ENCODE peak calls at places on chromosomes 3 and 15, in five cellular contexts. X, Y, M, U and N are unnamed samples.
A peak's percentile ranks its signal among the peaks of the same experiment; 100 is the strongest.

GRCh38 chr15:80942746-80943565 is 46.7 kb downstream of the MESD start:
- DNase-seq in M (no peak), U (no peak), X (no peak), Y (no peak), N (peak; percentile 63)

GRCh38 chr3:23691343-23691895 is 114.3 kb upstream of the UBE2E1 start:
- DNase-seq in U (no peak), M (no peak), Y (no peak), X (no peak), N (no peak)

GRCh38 chr3:187568171-187568570 is 102.0 kb downstream of the SST start:
- DNase-seq in M (no peak), Y (peak; percentile 64), X (no peak), U (no peak), N (no peak)

GRCh38 chr3:33401781-33402180 is 38.4 kb downstream of the UBP1 start:
- DNase-seq in X (no peak), M (no peak), Y (no peak), U (no peak), N (no peak)

GRCh38 chr15:63891079-63891762 is 57.5 kb upstream of the HERC1 start:
- DNase-seq in Y (peak; percentile 66), X (peak; percentile 66), U (no peak), M (peak; percentile 33), N (peak; percentile 65)

GRCh38 chr3:30349507-30349906 is 256.9 kb upstream of the TGFBR2 start:
- DNase-seq in U (no peak), M (no peak), X (no peak), Y (no peak), N (no peak)

GRCh38 chr3:107846282-107846852 is 244.5 kb downstream of the CD47 start:
- DNase-seq in M (peak; percentile 32), X (peak; percentile 33), Y (peak; percentile 30), U (peak; percentile 22), N (peak; percentile 53)

GRCh38 chr15:74314897-74315438 is 52.5 kb downstream of the CYP11A1 start:
- DNase-seq in M (no peak), U (no peak), Y (peak; percentile 56), X (no peak), N (no peak)

GRCh38 chr3:132543016-132543739 is 53.9 kb upstream of the ACKR4 start:
- DNase-seq in X (no peak), U (peak; percentile 96), Y (peak; percentile 62), M (no peak), N (no peak)

GRCh38 chr3:94159062-94159726 is 96.3 kb downstream of the NSUN3 start:
- DNase-seq in U (no peak), Y (peak; percentile 53), X (no peak), M (no peak), N (no peak)

GRCh38 chr3:112671930-112672715 is 31.2 kb upstream of the CCDC80 start:
- DNase-seq in U (peak; percentile 69), Y (peak; percentile 96), X (no peak), M (no peak), N (no peak)

GRCh38 chr3:121152573-121152972 is 244.6 kb downstream of the STXBP5L start:
- DNase-seq in U (no peak), X (no peak), M (no peak), Y (no peak), N (no peak)

GRCh38 chr3:72630614-72631344 is 217.5 kb downstream of the SHQ1 start:
- DNase-seq in U (no peak), M (no peak), X (no peak), Y (no peak), N (no peak)

GRCh38 chr3:8996681-8997121 is 33.4 kb upstream of the RAD18 start:
- DNase-seq in M (no peak), Y (no peak), X (peak; percentile 36), U (no peak), N (peak; percentile 71)

GRCh38 chr3:44885618-44886017 is 11.2 kb downstream of the TGM4 start:
- DNase-seq in X (no peak), U (peak; percentile 88), Y (peak; percentile 96), M (no peak), N (no peak)

GRCh38 chr15:66147440-66147839 is 106.1 kb downstream of the MEGF11 start:
- DNase-seq in Y (no peak), X (no peak), U (no peak), M (no peak), N (no peak)

GRCh38 chr15:33405096-33405495 is 94.3 kb downstream of the RYR3 start:
- DNase-seq in M (no peak), Y (no peak), U (no peak), X (no peak), N (no peak)

GRCh38 chr3:37898424-37898823 is 36.7 kb downstream of the CTDSPL start:
- DNase-seq in X (no peak), Y (no peak), U (no peak), M (no peak), N (no peak)

GRCh38 chr15:93331545-93332117 is 242.6 kb upstream of the RGMA start:
- DNase-seq in X (no peak), U (no peak), Y (no peak), M (peak; percentile 34), N (no peak)

GRCh38 chr3:155302476-155302875 is 9.0 kb upstream of the STRIT1 start:
- DNase-seq in M (no peak), U (no peak), X (no peak), Y (no peak), N (no peak)

GRCh38 chr3:86988235-86988634 is 2.7 kb downstream of the VGLL3 start:
- DNase-seq in Y (peak; percentile 98), U (no peak), M (no peak), X (no peak), N (no peak)

GRCh38 chr3:40523781-40524180 is 979 bp upstream of the ZNF621 start:
- DNase-seq in U (no peak), M (no peak), X (no peak), Y (no peak), N (no peak)

GRCh38 chr3:71063768-71064287 is 519.7 kb downstream of the FOXP1 start:
- DNase-seq in U (no peak), M (no peak), X (peak; percentile 33), Y (no peak), N (no peak)

GRCh38 chr3:6679510-6679909 is 181.4 kb upstream of the GRM7 start:
- DNase-seq in U (no peak), Y (no peak), X (no peak), M (no peak), N (no peak)

GRCh38 chr3:12363397-12364195 is 74.7 kb downstream of the PPARG start:
- DNase-seq in Y (no peak), X (no peak), M (no peak), U (no peak), N (no peak)

GRCh38 chr3:159763466-159764210 is 225.0 kb upstream of the IL12A start:
- DNase-seq in X (peak; percentile 75), Y (no peak), U (peak; percentile 67), M (peak; percentile 56), N (peak; percentile 60)

GRCh38 chr3:126487151-126487771 is 11.6 kb upstream of the ZXDC start:
- DNase-seq in X (no peak), Y (no peak), U (no peak), M (no peak), N (no peak)

GRCh38 chr3:50584391-50584790 is 15.1 kb downstream of the HEMK1 start:
- DNase-seq in X (no peak), Y (no peak), M (no peak), U (no peak), N (no peak)

GRCh38 chr15:70424937-70425411 is 327.3 kb upstream of the TLE3 start:
- DNase-seq in U (no peak), Y (no peak), X (no peak), M (no peak), N (no peak)

GRCh38 chr3:160381470-160381869 is 17.6 kb downstream of the IFT80 start:
- DNase-seq in M (no peak), X (no peak), Y (no peak), U (no peak), N (no peak)

GRCh38 chr3:156352728-156353127 is 202.2 kb downstream of the SSR3 start:
- DNase-seq in Y (no peak), M (no peak), X (no peak), U (no peak), N (no peak)

GRCh38 chr3:171715155-171715554 is 95.1 kb downstream of the PLD1 start:
- DNase-seq in U (no peak), Y (no peak), X (no peak), M (no peak), N (no peak)

GRCh38 chr3:37024092-37024491 is 30.8 kb downstream of the MLH1 start:
- DNase-seq in M (no peak), U (no peak), X (no peak), Y (no peak), N (no peak)